ENCODE peak calls at places on chromosomes 7 and 10, in nine cellular contexts. X, Q, Y, D, Z, K, T, O and P are unnamed samples.

GRCh38 chr10:1939016-1939415 is 201.7 kb upstream of the ADARB2 start:
- DNase-seq in X (no peak), Q (no peak), Y (no peak), D (no peak), Z (no peak), K (no peak), T (no peak), O (no peak), P (peak)

GRCh38 chr10:43352951-43353350 is 18.5 kb upstream of the FXYD4 start:
- DNase-seq in X (no peak), Q (no peak), Y (no peak), D (no peak), Z (no peak), K (no peak), T (no peak), O (no peak), P (no peak)

GRCh38 chr7:1466524-1467271 is 7.4 kb upstream of the MICALL2 start:
- DNase-seq in X (peak), Q (peak), Y (peak), D (peak), Z (peak), K (peak), T (peak), O (peak), P (peak)

GRCh38 chr10:46523119-46523880 is 33.2 kb downstream of the GPRIN2 start:
- DNase-seq in X (peak), Q (peak), Y (no peak), D (no peak), Z (no peak), K (peak), T (peak), O (peak), P (no peak)

GRCh38 chr10:95756061-95756751 is at the start of gene ENTPD1:
- DNase-seq in X (no peak), Q (no peak), Y (no peak), D (no peak), Z (no peak), K (no peak), T (no peak), O (no peak), P (no peak)

GRCh38 chr7:144027974-144028373 is 20.8 kb upstream of the OR2A5 start:
- DNase-seq in X (no peak), Q (no peak), Y (no peak), D (no peak), Z (no peak), K (no peak), T (no peak), O (no peak), P (no peak)

GRCh38 chr7:81441750-81442149 is 328.1 kb downstream of the HGF start:
- DNase-seq in X (peak), Q (no peak), Y (no peak), D (no peak), Z (no peak), K (no peak), T (no peak), O (no peak), P (no peak)

GRCh38 chr7:127530148-127530547 is 55.2 kb downstream of the GCC1 start:
- DNase-seq in X (no peak), Q (no peak), Y (no peak), D (no peak), Z (no peak), K (no peak), T (no peak), O (no peak), P (no peak)

GRCh38 chr10:32072025-32072787 is 16.0 kb upstream of the KIF5B start:
- DNase-seq in X (no peak), Q (no peak), Y (no peak), D (no peak), Z (no peak), K (no peak), T (no peak), O (no peak), P (peak)

GRCh38 chr7:144670251-144670650 is 165.6 kb downstream of the TPK1 start:
- DNase-seq in X (no peak), Q (no peak), Y (no peak), D (no peak), Z (no peak), K (no peak), T (no peak), O (no peak), P (no peak)

GRCh38 chr7:22230238-22230637 is 126.7 kb downstream of the RAPGEF5 start:
- DNase-seq in X (no peak), Q (no peak), Y (no peak), D (no peak), Z (no peak), K (no peak), T (no peak), O (no peak), P (no peak)

GRCh38 chr10:114822771-114823463 is 1.3 kb downstream of the FHIP2A start:
- DNase-seq in X (no peak), Q (no peak), Y (no peak), D (no peak), Z (peak), K (no peak), T (no peak), O (no peak), P (no peak)

GRCh38 chr7:35533877-35534276 is 161.1 kb downstream of the HERPUD2 start:
- DNase-seq in X (no peak), Q (no peak), Y (no peak), D (no peak), Z (no peak), K (no peak), T (no peak), O (no peak), P (no peak)

GRCh38 chr7:66939325-66939724 is 18.3 kb downstream of the TMEM248 start:
- DNase-seq in X (no peak), Q (no peak), Y (no peak), D (no peak), Z (no peak), K (no peak), T (no peak), O (no peak), P (no peak)

GRCh38 chr7:23184709-23185354 is 3.0 kb downstream of the NUP42 start:
- DNase-seq in X (peak), Q (no peak), Y (peak), D (no peak), Z (peak), K (no peak), T (peak), O (no peak), P (no peak)

GRCh38 chr7:84647797-84648762 is 453.5 kb upstream of the SEMA3A start:
- DNase-seq in X (no peak), Q (no peak), Y (no peak), D (no peak), Z (no peak), K (no peak), T (no peak), O (no peak), P (no peak)

GRCh38 chr10:130987401-130987800 is 324.1 kb downstream of the TCERG1L start:
- DNase-seq in X (no peak), Q (no peak), Y (no peak), D (no peak), Z (no peak), K (no peak), T (no peak), O (no peak), P (no peak)

GRCh38 chr7:19403691-19404090 is 258.5 kb upstream of the FERD3L start:
- DNase-seq in X (no peak), Q (no peak), Y (no peak), D (no peak), Z (no peak), K (no peak), T (no peak), O (no peak), P (no peak)

GRCh38 chr7:150330211-150330885 is 7.0 kb upstream of the ACTR3C start:
- DNase-seq in X (no peak), Q (no peak), Y (no peak), D (no peak), Z (no peak), K (no peak), T (no peak), O (peak), P (no peak)

GRCh38 chr7:55052081-55052480 is 33.3 kb downstream of the EGFR start:
- DNase-seq in X (no peak), Q (no peak), Y (no peak), D (no peak), Z (no peak), K (no peak), T (no peak), O (no peak), P (no peak)

GRCh38 chr7:78779788-78780187 is 673.7 kb downstream of the MAGI2 start:
- DNase-seq in X (no peak), Q (no peak), Y (no peak), D (no peak), Z (no peak), K (no peak), T (no peak), O (no peak), P (no peak)

GRCh38 chr7:45120-46090 is 147.0 kb upstream of the FAM20C start:
- DNase-seq in X (no peak), Q (no peak), Y (no peak), D (peak), Z (no peak), K (peak), T (no peak), O (no peak), P (no peak)

GRCh38 chr10:116211682-116212081 is 61.3 kb downstream of the GFRA1 start:
- DNase-seq in X (no peak), Q (no peak), Y (no peak), D (no peak), Z (no peak), K (no peak), T (no peak), O (no peak), P (no peak)

GRCh38 chr7:85621286-85621685 is 434.4 kb upstream of the SEMA3D start:
- DNase-seq in X (no peak), Q (no peak), Y (no peak), D (no peak), Z (no peak), K (no peak), T (no peak), O (no peak), P (no peak)

GRCh38 chr7:150986099-150986512 is 4.7 kb upstream of the NOS3 start:
- DNase-seq in X (peak), Q (peak), Y (peak), D (peak), Z (no peak), K (no peak), T (peak), O (no peak), P (no peak)

GRCh38 chr10:119597405-119598186 is 832 bp upstream of the TIAL1 start:
- DNase-seq in X (no peak), Q (no peak), Y (no peak), D (peak), Z (no peak), K (no peak), T (no peak), O (no peak), P (no peak)

GRCh38 chr10:28219241-28219640 is 83.6 kb downstream of the MPP7 start:
- DNase-seq in X (no peak), Q (no peak), Y (no peak), D (no peak), Z (no peak), K (no peak), T (no peak), O (no peak), P (no peak)

GRCh38 chr10:116281780-116282179 is 8.8 kb upstream of the GFRA1 start:
- DNase-seq in X (no peak), Q (no peak), Y (no peak), D (no peak), Z (no peak), K (no peak), T (no peak), O (no peak), P (peak)

GRCh38 chr7:36312064-36312914 is 77.4 kb upstream of the ANLN start:
- DNase-seq in X (no peak), Q (peak), Y (peak), D (no peak), Z (peak), K (peak), T (no peak), O (no peak), P (peak)

GRCh38 chr10:47041401-47042198 is 130.4 kb downstream of the PTPN20 start:
- DNase-seq in X (no peak), Q (no peak), Y (no peak), D (no peak), Z (no peak), K (peak), T (no peak), O (peak), P (no peak)

GRCh38 chr7:111363099-111363498 is 199.2 kb downstream of the IMMP2L start:
- DNase-seq in X (no peak), Q (no peak), Y (no peak), D (no peak), Z (no peak), K (no peak), T (no peak), O (no peak), P (no peak)

GRCh38 chr10:4498763-4499251 is 327.2 kb upstream of the AKR1E2 start:
- DNase-seq in X (no peak), Q (no peak), Y (no peak), D (no peak), Z (no peak), K (no peak), T (no peak), O (no peak), P (no peak)

GRCh38 chr10:125153693-125154490 is 6.5 kb downstream of the CTBP2 start:
- DNase-seq in X (no peak), Q (peak), Y (no peak), D (peak), Z (no peak), K (no peak), T (no peak), O (no peak), P (no peak)

GRCh38 chr10:125154529-125154928 is 5.8 kb downstream of the CTBP2 start:
- DNase-seq in X (no peak), Q (no peak), Y (peak), D (peak), Z (no peak), K (no peak), T (no peak), O (peak), P (no peak)

GRCh38 chr10:125151824-125152634 is 8.3 kb downstream of the CTBP2 start:
- DNase-seq in X (no peak), Q (peak), Y (no peak), D (peak), Z (no peak), K (no peak), T (no peak), O (no peak), P (no peak)

GRCh38 chr10:125151170-125151823 is 9.1 kb downstream of the CTBP2 start:
- DNase-seq in X (no peak), Q (no peak), Y (no peak), D (no peak), Z (no peak), K (no peak), T (no peak), O (no peak), P (no peak)

GRCh38 chr10:125152646-125153368 is 7.6 kb downstream of the CTBP2 start:
- DNase-seq in X (no peak), Q (peak), Y (no peak), D (peak), Z (no peak), K (no peak), T (no peak), O (peak), P (no peak)
- H3K27ac ChIP-seq in X (peak), Q (peak), Y (no peak), D (peak), Z (no peak), K (peak), T (peak), O (peak), P (peak)

DNA sequence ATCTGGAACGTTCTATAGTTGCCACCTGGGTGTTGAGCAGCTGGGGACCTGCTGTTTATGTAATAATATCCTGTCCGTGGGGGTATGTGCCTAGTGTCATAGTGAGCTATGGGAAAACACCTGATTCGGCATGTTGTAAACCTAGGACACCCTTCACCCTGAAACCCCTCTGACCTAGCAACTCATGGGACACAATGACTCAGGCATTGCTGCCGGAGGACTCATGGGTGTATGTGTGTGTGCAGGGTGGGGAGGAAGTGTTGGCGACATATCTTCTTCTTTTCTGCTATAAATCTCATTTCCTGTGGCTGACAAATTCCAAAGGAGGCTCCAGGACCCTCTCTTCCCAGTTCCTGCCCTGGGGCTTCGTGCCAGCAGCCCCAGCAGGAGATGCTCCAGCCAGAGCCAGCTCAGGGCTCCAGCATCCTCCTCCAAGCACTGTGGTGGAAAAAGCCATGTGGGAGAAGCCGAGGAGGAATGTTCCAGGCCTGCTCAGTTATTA is 77.0 kb upstream of the PODXL start:
- DNase-seq in X (no peak), Q (no peak), Y (no peak), D (no peak), Z (no peak), K (no peak), T (peak), O (no peak), P (no peak)
- TF ChIP-seq EP300 in X (no peak), Q (no peak), Y (no peak), D (no peak), Z (no peak), K (no peak), T (peak), O (no peak), P (no peak)

DNA sequence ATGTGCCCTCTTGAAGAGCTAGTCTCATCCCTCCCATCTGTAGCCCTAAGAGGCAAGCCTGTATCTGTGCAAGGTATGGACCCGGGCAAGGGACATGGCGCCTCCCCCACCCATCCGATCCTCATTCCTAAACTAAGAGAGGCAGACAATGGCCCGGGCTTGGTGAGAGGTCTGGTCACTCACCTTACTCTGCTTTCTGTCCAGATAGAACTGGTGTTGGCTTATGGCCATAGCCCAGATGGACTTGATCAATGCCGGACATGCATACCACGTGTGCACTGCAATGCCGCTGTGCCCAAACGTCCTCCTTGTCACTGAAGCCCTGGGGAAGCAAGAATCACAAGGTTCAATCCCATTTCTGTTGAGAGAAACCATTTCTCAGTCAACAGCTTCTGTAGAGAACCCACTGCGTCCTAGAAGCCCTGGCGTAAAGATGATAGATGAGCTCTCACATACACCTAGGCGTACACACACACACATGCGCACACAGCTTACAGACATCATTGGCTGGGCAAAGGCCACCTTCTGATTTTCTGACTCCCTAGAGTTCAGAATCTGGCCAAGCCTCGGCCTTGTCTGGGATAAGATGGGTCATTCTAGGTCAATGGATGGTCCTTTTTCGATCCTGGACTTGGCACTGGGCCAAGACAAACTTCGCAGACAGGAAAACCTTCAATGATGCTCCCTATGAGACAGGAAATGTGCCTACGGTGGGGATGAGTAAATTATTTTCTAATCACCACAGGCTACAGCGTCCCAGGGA is 114.6 kb downstream of the PRPF18 start:
- DNase-seq in X (no peak), Q (no peak), Y (no peak), D (no peak), Z (no peak), K (no peak), T (no peak), O (no peak), P (no peak)
- H3K27ac ChIP-seq in X (no peak), Q (no peak), Y (no peak), D (no peak), Z (no peak), K (no peak), T (no peak), O (peak), P (no peak)

DNA sequence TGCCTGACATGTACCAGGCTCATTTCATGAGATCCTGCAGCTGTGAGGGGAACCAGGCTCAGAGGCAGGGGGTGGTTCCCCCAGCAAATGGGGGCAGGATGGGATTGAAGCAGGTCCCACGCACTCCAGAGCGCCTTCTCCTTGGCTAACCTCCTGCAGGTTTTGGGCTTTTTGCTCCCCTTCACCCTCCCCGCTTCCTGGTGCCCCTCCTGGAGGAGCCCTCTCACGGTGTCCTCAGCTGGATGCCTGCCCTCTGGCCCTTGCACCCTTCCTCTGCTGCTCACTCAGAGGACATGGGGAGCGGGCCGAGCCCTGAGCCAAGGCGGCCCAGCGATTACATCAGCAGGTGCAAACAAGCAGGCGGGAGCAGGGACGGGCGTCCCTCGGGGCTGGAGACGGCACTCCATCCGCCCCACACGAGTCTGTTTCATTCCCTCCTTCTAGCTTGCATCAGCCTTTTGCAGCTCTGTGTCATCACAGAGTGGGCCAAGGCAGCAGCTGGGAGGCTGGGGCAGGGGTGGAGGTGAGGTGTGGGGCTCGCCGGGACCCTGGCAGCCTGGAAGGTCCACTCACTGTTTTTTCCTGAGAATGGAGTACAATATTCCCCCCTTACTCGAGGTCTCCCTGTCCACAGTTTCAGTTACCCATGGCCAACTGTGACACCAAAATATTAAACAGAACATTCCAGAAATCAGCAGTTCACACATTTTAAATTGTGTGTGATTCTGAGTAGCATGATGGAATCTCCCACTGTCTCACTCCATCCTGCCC is 52.7 kb upstream of the SLC29A3 start:
- DNase-seq in X (peak), Q (peak), Y (peak), D (peak), Z (peak), K (no peak), T (no peak), O (peak), P (peak)
- TF ChIP-seq EP300 in X (peak), Q (no peak), Y (peak), D (no peak), Z (peak), K (no peak), T (no peak), O (peak), P (no peak)

DNA sequence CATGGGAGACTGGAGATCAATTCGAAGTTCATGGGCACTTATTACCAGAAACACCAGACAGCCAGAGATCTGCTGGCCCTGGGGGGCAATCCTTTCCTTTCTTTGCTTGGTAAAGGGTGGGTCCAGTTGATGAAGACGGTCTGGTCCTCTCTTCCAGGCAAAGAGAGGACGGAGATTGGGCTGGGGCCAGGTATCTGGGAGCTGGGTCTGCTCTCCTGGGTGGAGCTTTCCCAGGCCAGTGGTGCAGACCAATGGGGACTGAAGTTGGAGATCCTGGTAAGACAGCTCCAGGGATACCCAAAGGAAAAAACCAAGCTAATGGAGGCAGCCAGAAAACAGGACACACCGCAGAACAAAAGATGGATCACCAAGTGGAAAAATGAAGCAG is 18.3 kb downstream of the NOD1 start:
- DNase-seq in X (peak), Q (no peak), Y (no peak), D (no peak), Z (no peak), K (no peak), T (peak), O (no peak), P (no peak)
- H3K27ac ChIP-seq in X (peak), Q (peak), Y (no peak), D (peak), Z (no peak), K (peak), T (peak), O (peak), P (peak)